ENCODE peak calls at places on chromosomes 12 and 14, in seven cellular contexts. U, K, T, X, O, B and Q are unnamed samples.

GRCh38 chr14:35254736-35255135 is 37.4 kb upstream of the PSMA6 start:
- DNase-seq in U (no peak), K (no peak), T (no peak), X (no peak), O (no peak), B (no peak), Q (no peak)

GRCh38 chr12:7093486-7093885 is 1.2 kb upstream of the C1R start:
- DNase-seq in U (no peak), K (no peak), T (no peak), X (no peak), O (no peak), B (peak), Q (no peak)

GRCh38 chr14:38252066-38252710 is 3.7 kb downstream of the CLEC14A start:
- DNase-seq in U (no peak), K (no peak), T (no peak), X (no peak), O (no peak), B (no peak), Q (no peak)

GRCh38 chr14:100901391-100902183 is 1.9 kb downstream of the RTL1 start:
- DNase-seq in U (peak), K (no peak), T (no peak), X (peak), O (peak), B (no peak), Q (no peak)

GRCh38 chr14:30214456-30215090 is 286.9 kb upstream of the PRKD1 start:
- DNase-seq in U (no peak), K (peak), T (no peak), X (no peak), O (no peak), B (peak), Q (no peak)

GRCh38 chr14:31858868-31859267 is 218.2 kb upstream of the ARHGAP5 start:
- DNase-seq in U (no peak), K (peak), T (no peak), X (no peak), O (no peak), B (peak), Q (no peak)

GRCh38 chr14:20587489-20588154 is at the start of gene RNASE11:
- DNase-seq in U (no peak), K (no peak), T (no peak), X (no peak), O (no peak), B (no peak), Q (no peak)

GRCh38 chr12:32115404-32116104 is 8.9 kb downstream of the BICD1 start:
- DNase-seq in U (no peak), K (peak), T (peak), X (peak), O (no peak), B (peak), Q (peak)

GRCh38 chr12:26124491-26125450 is at the start of gene BHLHE41:
- DNase-seq in U (peak), K (peak), T (peak), X (peak), O (peak), B (peak), Q (peak)

GRCh38 chr12:78406776-78407335 is 457.7 kb upstream of the SYT1 start:
- DNase-seq in U (no peak), K (peak), T (no peak), X (no peak), O (no peak), B (no peak), Q (no peak)

GRCh38 chr14:24701031-24701430 is 67.0 kb upstream of the GZMB start:
- DNase-seq in U (no peak), K (no peak), T (no peak), X (no peak), O (no peak), B (no peak), Q (no peak)

GRCh38 chr12:38906482-38907170 is 1.2 kb upstream of the CPNE8 start:
- DNase-seq in U (peak), K (peak), T (peak), X (peak), O (peak), B (peak), Q (peak)

GRCh38 chr12:3137268-3137761 is 60.1 kb downstream of the TSPAN9 start:
- DNase-seq in U (no peak), K (peak), T (peak), X (no peak), O (peak), B (peak), Q (peak)

GRCh38 chr14:55127491-55127951 is 1.5 kb upstream of the LGALS3 start:
- DNase-seq in U (no peak), K (peak), T (no peak), X (no peak), O (no peak), B (peak), Q (no peak)

GRCh38 chr14:99596071-99596627 is 7.9 kb downstream of the CCDC85C start:
- DNase-seq in U (peak), K (no peak), T (peak), X (peak), O (no peak), B (no peak), Q (no peak)

GRCh38 chr12:56101045-56101444 is 3.3 kb upstream of the PA2G4 start:
- DNase-seq in U (no peak), K (no peak), T (no peak), X (no peak), O (no peak), B (no peak), Q (peak)

GRCh38 chr14:98932436-98933325 is 339.3 kb downstream of the BCL11B start:
- DNase-seq in U (no peak), K (no peak), T (no peak), X (no peak), O (no peak), B (no peak), Q (no peak)

GRCh38 chr14:94051115-94051514 is 25.0 kb downstream of the OTUB2 start:
- DNase-seq in U (no peak), K (peak), T (peak), X (no peak), O (no peak), B (peak), Q (no peak)

GRCh38 chr12:30930238-30931010 is 3.9 kb downstream of the TSPAN11 start:
- DNase-seq in U (no peak), K (no peak), T (no peak), X (no peak), O (no peak), B (no peak), Q (no peak)

GRCh38 chr12:58537278-58537677 is 383.0 kb downstream of the LRIG3 start:
- DNase-seq in U (no peak), K (peak), T (no peak), X (no peak), O (no peak), B (peak), Q (no peak)

GRCh38 chr14:73777420-73777819 is 63.2 kb upstream of the PNMA1 start:
- DNase-seq in U (no peak), K (no peak), T (no peak), X (no peak), O (no peak), B (no peak), Q (no peak)

GRCh38 chr12:47811070-47811391 is 8.7 kb downstream of the HDAC7 start:
- DNase-seq in U (no peak), K (no peak), T (no peak), X (no peak), O (no peak), B (no peak), Q (no peak)

GRCh38 chr12:28583771-28584261 is 393.6 kb downstream of the CCDC91 start:
- DNase-seq in U (no peak), K (peak), T (no peak), X (no peak), O (no peak), B (peak), Q (no peak)

GRCh38 chr14:101716956-101717662 is 44.4 kb upstream of the PPP2R5C start:
- DNase-seq in U (no peak), K (peak), T (no peak), X (no peak), O (no peak), B (peak), Q (no peak)

GRCh38 chr12:5871741-5872140 is 73.3 kb downstream of the ANO2 start:
- DNase-seq in U (no peak), K (no peak), T (no peak), X (no peak), O (no peak), B (no peak), Q (no peak)

GRCh38 chr12:103955811-103956514 is 9.7 kb upstream of the TDG start:
- DNase-seq in U (no peak), K (peak), T (no peak), X (no peak), O (no peak), B (peak), Q (no peak)

GRCh38 chr12:47819902-47820630 is at the start of gene HDAC7:
- DNase-seq in U (peak), K (peak), T (peak), X (peak), O (peak), B (peak), Q (peak)

GRCh38 chr12:18887368-18887767 is 149.4 kb downstream of the CAPZA3 start:
- DNase-seq in U (no peak), K (no peak), T (no peak), X (no peak), O (no peak), B (no peak), Q (no peak)

GRCh38 chr12:19131020-19131431 is 1.5 kb downstream of the PLEKHA5 start:
- DNase-seq in U (no peak), K (peak), T (peak), X (no peak), O (no peak), B (peak), Q (no peak)

GRCh38 chr14:52067873-52068740 is 752 bp downstream of the NID2 start:
- DNase-seq in U (no peak), K (peak), T (peak), X (peak), O (peak), B (peak), Q (peak)

GRCh38 chr12:104482113-104482512 is 25.4 kb downstream of the CHST11 start:
- DNase-seq in U (no peak), K (no peak), T (no peak), X (no peak), O (no peak), B (no peak), Q (no peak)

GRCh38 chr14:95363468-95363954 is 43.8 kb upstream of the CLMN start:
- DNase-seq in U (no peak), K (no peak), T (peak), X (no peak), O (no peak), B (no peak), Q (no peak)

GRCh38 chr14:94306047-94306978 is 13.2 kb upstream of the SERPINA10 start:
- DNase-seq in U (no peak), K (no peak), T (no peak), X (no peak), O (no peak), B (no peak), Q (no peak)

GRCh38 chr12:49825360-49825970 is 2.7 kb downstream of the NCKAP5L start:
- DNase-seq in U (peak), K (peak), T (no peak), X (no peak), O (peak), B (peak), Q (peak)

GRCh38 chr14:90624228-90624627 is 192.0 kb downstream of the TTC7B start:
- DNase-seq in U (no peak), K (peak), T (peak), X (no peak), O (peak), B (peak), Q (peak)

GRCh38 chr14:52473557-52473956 is 78.7 kb downstream of the TXNDC16 start:
- DNase-seq in U (no peak), K (peak), T (no peak), X (no peak), O (no peak), B (peak), Q (no peak)

GRCh38 chr12:28027328-28027727 is 54.8 kb upstream of the PTHLH start:
- DNase-seq in U (no peak), K (peak), T (no peak), X (no peak), O (no peak), B (no peak), Q (no peak)

GRCh38 chr12:12510141-12510540 is 52.5 kb downstream of the DUSP16 start:
- DNase-seq in U (no peak), K (peak), T (no peak), X (no peak), O (no peak), B (peak), Q (no peak)

GRCh38 chr14:74938873-74939495 is 15.9 kb upstream of the RPS6KL1 start:
- DNase-seq in U (no peak), K (no peak), T (no peak), X (no peak), O (no peak), B (no peak), Q (no peak)
- H3K27ac ChIP-seq in U (peak), K (peak), T (peak), X (no peak), O (peak), B (no peak), Q (peak)

DNA sequence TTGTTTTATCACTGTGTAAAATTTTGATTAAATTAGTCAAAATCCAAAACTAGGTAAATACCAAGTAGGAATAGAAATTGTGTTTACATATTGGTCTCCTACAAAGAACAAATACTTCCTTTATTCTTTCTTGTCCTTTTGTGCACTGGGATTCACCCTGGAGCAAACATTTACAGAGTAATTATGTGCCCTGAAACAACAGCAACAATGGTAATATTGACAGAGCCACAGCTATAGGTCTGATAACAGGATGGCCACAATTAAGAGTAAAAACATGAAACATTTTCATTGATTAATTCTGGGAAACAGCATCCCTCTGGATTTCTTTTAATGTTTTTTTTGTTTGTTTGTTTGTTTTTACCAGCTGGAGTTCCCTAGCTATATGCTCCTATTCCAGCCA is 61.2 kb downstream of the SLC38A6 start:
- DNase-seq in U (no peak), K (no peak), T (no peak), X (no peak), O (no peak), B (no peak), Q (no peak)
- H3K27ac ChIP-seq in U (no peak), K (no peak), T (no peak), X (no peak), O (no peak), B (no peak), Q (no peak)

GRCh38 chr12:93679308-93679933 is 2.2 kb downstream of the CRADD start:
- DNase-seq in U (no peak), K (no peak), T (peak), X (no peak), O (no peak), B (no peak), Q (peak)
- H3K27ac ChIP-seq in U (no peak), K (no peak), T (peak), X (no peak), O (peak), B (no peak), Q (peak)

GRCh38 chr12:117040496-117040895 is 58.7 kb downstream of the TESC start:
- DNase-seq in U (peak), K (no peak), T (no peak), X (no peak), O (peak), B (no peak), Q (no peak)
- H3K27ac ChIP-seq in U (no peak), K (no peak), T (no peak), X (no peak), O (no peak), B (no peak), Q (no peak)

DNA sequence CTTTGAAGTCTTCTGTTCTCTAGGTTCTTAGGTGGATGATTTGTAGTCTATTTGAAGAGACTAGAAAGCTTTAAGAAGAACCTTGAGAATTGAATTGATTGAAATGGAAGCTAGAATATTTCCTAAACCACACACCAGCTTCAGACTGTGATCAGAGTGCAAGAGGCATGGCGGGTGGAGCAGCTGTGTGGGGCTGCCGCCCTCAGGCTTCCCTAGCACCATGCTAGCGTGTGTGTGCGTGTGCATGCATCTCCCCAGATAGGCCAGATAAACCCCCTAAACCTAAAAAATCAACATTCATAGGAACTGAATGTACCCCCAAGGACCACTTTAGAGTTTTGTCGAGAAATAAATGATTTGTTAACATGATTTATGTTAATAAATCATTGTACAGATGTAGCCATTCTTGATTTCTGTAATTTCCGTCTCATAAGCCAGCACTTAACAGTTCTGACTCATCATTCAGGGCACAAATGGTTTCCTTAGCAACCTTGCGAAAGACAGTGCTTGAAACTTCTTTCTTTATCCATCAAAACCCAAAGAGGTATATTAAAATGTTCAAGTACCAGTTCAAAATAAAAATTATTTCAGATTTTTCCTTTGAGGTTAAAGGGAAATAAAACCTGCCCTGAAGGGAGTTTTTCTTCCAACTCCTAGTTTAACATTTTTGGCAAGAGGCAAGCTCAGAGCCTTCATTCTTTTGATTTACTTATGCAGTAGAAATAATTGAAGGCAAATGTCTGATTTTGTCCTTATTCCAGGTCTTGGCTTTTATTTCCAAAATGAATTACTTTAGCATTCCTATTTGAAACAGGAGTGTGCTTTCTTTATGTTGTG is 206.2 kb upstream of the RGS6 start:
- DNase-seq in U (no peak), K (peak), T (no peak), X (no peak), O (no peak), B (peak), Q (no peak)
- H3K27ac ChIP-seq in U (no peak), K (peak), T (no peak), X (no peak), O (no peak), B (peak), Q (no peak)